ENCODE peak calls at places on chromosome 1, in five cellular contexts. U is ovary; M is NCI-H510A; N is stimulated activated effector memory CD8-positive, alpha-beta T cell treated with anti-CD3 and anti-CD28 coated beads, Interleukin-12 subunit alpha, Interleukin-12 subunit beta, amount 100 ng/mL, for 72 hours; D is dorsolateral prefrontal cortex. X is an unnamed sample.

GRCh38 chr1:63819795-63820194 is 46.0 kb downstream of the ROR1 start:
- DNase-seq in U (no peak), M (no peak), N (no peak), D (no peak), X (no peak)

GRCh38 chr1:198620951-198621824 is 17.7 kb upstream of the PTPRC start:
- DNase-seq in U (no peak), M (no peak), N (peak), D (no peak), X (no peak)

GRCh38 chr1:47752048-47752451 is 245.1 kb downstream of the TRABD2B start:
- DNase-seq in U (no peak), M (no peak), N (no peak), D (peak), X (no peak)

GRCh38 chr1:112061852-112062451 is 72.5 kb upstream of the KCND3 start:
- DNase-seq in U (no peak), M (no peak), N (no peak), D (no peak), X (no peak)

GRCh38 chr1:64505944-64506658 is 36.2 kb downstream of the CACHD1 start:
- DNase-seq in U (no peak), M (peak), N (no peak), D (no peak), X (no peak)

GRCh38 chr1:243487649-243488227 is 231.9 kb downstream of the SDCCAG8 start:
- DNase-seq in U (no peak), M (no peak), N (no peak), D (no peak), X (no peak)

GRCh38 chr1:27637052-27637451 is 2.1 kb upstream of the FGR start:
- DNase-seq in U (no peak), M (no peak), N (no peak), D (no peak), X (no peak)

GRCh38 chr1:62523860-62524259 is 73.5 kb upstream of the ANGPTL3 start:
- DNase-seq in U (no peak), M (no peak), N (no peak), D (no peak), X (no peak)

GRCh38 chr1:151972533-151973270 is 21.0 kb downstream of the S100A10 start:
- DNase-seq in U (no peak), M (no peak), N (peak), D (no peak), X (no peak)

X was measured in substantia nigra.